ENCODE peak calls at places on chromosome 5, in four cellular contexts. Y, T, G and K are unnamed samples.

GRCh38 chr5:88203977-88204735 is 64.5 kb downstream of the TMEM161B start:
- DNase-seq in Y (no peak), T (no peak), G (no peak), K (no peak)

GRCh38 chr5:143454936-143455516 is 51.5 kb upstream of the NR3C1 start:
- DNase-seq in Y (no peak), T (no peak), G (no peak), K (no peak)

GRCh38 chr5:6837519-6838110 is 124.4 kb downstream of the TENT4A start:
- DNase-seq in Y (peak; percentile 52), T (no peak), G (no peak), K (peak; percentile 64)

GRCh38 chr5:99141534-99142135 is 212.8 kb upstream of the CHD1 start:
- DNase-seq in Y (no peak), T (no peak), G (no peak), K (no peak)

GRCh38 chr5:104606258-104606829 is 1043.8 kb upstream of the NUDT12 start:
- DNase-seq in Y (no peak), T (no peak), G (no peak), K (no peak)

GRCh38 chr5:74673011-74673790 is 11.8 kb upstream of the HEXB start:
- DNase-seq in Y (no peak), T (peak; percentile 29), G (no peak), K (no peak)

GRCh38 chr5:123754903-123755302 is 242.9 kb downstream of the CSNK1G3 start:
- DNase-seq in Y (no peak), T (no peak), G (no peak), K (no peak)

GRCh38 chr5:172833691-172834569 is at the start of gene ERGIC1:
- DNase-seq in Y (peak; percentile 90), T (peak; percentile 64), G (no peak), K (peak; percentile 80)

GRCh38 chr5:16057277-16057676 is 122.3 kb downstream of the MARCHF11 start:
- DNase-seq in Y (no peak), T (no peak), G (no peak), K (no peak)

GRCh38 chr5:59485629-59486439 is 407.7 kb downstream of the PDE4D start:
- DNase-seq in Y (no peak), T (no peak), G (no peak), K (no peak)
- TF ChIP-seq MAX in Y (no peak), T (no peak), G (no peak), K (no peak)

DNA sequence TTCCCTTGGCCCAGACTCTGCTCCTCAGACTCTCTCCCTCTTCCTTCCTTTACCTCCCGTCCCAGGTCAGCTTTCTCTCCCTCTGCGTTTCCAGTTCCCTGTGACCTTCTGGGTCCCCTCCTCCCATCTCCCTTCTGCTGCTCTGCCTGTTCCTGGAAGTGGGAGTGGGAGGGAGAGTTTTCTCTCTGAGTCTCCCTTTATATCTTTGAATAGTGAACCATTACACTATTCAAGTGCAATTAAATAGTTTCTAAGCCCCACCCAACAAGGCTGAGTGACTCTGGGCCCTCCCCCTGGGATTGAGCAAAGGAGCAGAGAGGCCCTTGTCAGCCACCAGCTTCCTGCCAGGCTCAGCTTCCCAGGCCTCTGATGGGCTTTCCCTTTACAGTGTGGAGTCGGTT is 34.8 kb downstream of the THBS4 start:
- DNase-seq in Y (no peak), T (no peak), G (no peak), K (no peak)
- TF ChIP-seq TCF7 in Y (no peak), T (no peak), G (no peak), K (no peak)

DNA sequence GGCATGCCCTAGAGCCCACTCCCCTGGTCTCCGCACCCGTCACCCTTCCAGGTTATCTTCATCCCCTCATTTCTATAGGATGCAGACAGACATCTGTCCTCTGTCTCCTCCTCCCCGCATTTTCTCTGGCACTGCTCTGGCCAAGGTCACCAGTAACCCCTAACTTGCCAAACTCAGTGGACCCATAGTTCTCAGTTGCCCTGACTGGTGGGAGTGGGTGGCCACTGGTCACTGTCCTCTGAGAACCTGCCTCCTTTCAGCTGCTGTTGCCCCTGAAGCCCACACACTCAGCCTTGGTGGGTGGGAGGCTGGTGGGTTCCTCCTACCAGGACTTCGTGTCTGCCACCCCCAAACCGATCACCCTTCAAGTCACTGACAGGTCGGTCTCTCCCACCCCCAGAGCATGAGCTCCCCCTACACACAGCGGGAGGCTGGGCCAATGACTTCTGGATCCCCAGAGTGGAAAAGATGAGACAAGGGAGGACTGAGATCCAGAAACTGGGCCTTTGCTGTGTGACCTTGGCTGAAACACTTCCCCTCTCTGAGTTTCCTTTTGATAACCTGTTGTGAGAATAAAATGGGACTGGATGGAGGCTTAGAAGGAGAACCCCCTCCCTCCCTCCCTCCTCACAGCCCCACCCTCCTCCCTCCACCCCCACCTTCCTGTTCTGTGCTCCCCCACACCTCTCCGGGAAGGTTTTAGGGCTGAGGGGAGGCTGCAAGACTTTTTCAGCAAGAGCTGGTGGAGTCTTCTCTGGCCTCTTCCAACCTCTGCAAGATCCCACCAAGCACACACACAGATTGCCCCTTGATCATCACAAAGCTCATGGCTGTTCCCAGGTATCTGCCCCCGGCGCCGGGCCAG is 2.4 kb upstream of the DBN1 start:
- DNase-seq in Y (no peak), T (no peak), G (no peak), K (no peak)
- TF ChIP-seq MAX in Y (no peak), T (no peak), G (no peak), K (no peak)

GRCh38 chr5:14143509-14143842 is 334 bp downstream of the TRIO start:
- DNase-seq in Y (peak; percentile 51), T (no peak), G (no peak), K (no peak)

GRCh38 chr5:14142856-14143508 is at the start of gene TRIO:
- DNase-seq in Y (peak; percentile 93), T (peak; percentile 81), G (no peak), K (peak; percentile 93)

GRCh38 chr5:14143843-14144585 is 872 bp downstream of the TRIO start:
- DNase-seq in Y (peak; percentile 16), T (no peak), G (no peak), K (peak; percentile 42)

GRCh38 chr5:14141764-14142163 is 1.4 kb upstream of the TRIO start:
- DNase-seq in Y (no peak), T (no peak), G (no peak), K (no peak)

DNA sequence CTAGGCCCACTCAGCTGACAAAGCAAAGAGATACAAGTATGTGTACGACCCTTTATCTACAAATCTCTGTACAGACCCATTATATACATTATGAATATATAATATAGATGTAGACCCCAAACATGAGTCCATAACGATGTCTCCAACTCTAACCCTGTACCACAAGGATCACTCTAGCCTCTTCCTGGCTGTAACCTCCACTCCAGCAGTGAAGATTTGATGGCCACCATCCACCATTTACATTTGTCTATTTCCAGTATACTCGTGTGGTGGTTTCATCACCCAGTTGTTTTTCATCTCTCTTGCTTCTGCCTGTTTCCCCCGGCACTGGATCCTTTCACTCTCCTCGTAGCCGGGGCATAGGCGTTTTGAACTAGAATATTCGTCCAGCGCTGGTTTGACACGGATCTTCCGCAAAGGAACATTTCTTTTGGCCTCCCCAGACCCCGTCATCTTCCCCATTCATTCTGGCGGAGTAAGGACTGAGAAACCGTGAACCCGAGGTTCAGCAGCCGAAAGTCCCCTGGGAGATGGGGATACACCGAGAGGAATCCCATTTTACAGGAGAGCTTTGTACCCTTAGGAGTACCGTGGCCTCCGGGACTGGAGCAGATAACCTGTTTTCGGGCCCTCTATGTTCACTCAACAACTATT is 813 bp upstream of the TRIO start:
- DNase-seq in Y (no peak), T (no peak), G (no peak), K (no peak)
- TF ChIP-seq TCF7 in Y (no peak), T (no peak), G (no peak), K (no peak)

GRCh38 chr5:132259061-132259851 is 1.8 kb downstream of the PDLIM4 start:
- DNase-seq in Y (peak; percentile 62), T (no peak), G (no peak), K (no peak)
- TF ChIP-seq MAX in Y (peak; percentile 67), T (no peak), G (no peak), K (no peak)

DNA sequence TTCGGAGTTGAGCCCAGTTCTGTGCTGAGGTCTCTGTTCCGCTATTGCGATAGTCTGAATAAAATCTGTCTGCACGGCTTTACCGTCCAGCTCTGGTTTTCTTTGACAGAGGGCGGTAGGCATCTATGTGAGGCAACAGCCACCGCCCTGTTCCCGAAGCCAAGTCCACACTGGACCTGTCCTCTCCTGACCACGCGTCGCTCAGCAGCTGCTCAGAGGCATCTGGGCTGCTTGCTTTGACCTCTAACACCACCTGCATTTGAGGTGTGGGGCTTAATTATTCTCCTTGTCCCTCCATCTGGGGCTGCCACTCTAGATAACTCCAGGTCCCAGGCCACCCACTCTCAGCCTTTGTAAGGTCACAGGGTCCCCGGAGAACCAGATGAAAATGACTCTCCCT is 168.3 kb upstream of the SMIM23 start:
- DNase-seq in Y (no peak), T (no peak), G (no peak), K (no peak)
- TF ChIP-seq TCF7 in Y (no peak), T (no peak), G (no peak), K (no peak)

GRCh38 chr5:65512170-65512937 is 30.6 kb upstream of the ADAMTS6 start:
- DNase-seq in Y (no peak), T (no peak), G (no peak), K (no peak)
- TF ChIP-seq MAX in Y (no peak), T (no peak), G (no peak), K (no peak)